ENCODE peak calls at places on chromosomes 6 and 20, in nine cellular contexts. X is heart left ventricle, J is stomach, T is lower leg skin, E is ovary, K is testis, D is sigmoid colon, W is upper lobe of left lung, O is transverse colon. I is an unnamed sample.
A peak's percentile ranks its signal among the peaks of the same experiment; 100 is the strongest.

GRCh38 chr6:106894978-106895702 is 79.4 kb downstream of the CD24 start:
- DNase-seq in X (no peak), J (peak; percentile 31), T (no peak), E (no peak), K (no peak), D (no peak), W (no peak), O (no peak), I (no peak)

GRCh38 chr6:42200035-42200434 is 5.3 kb upstream of the GUCA1B start:
- DNase-seq in X (no peak), J (no peak), T (no peak), E (no peak), K (no peak), D (no peak), W (no peak), O (no peak), I (no peak)

GRCh38 chr20:43949741-43950618 is 35.3 kb downstream of the TOX2 start:
- DNase-seq in X (peak; percentile 56), J (peak; percentile 52), T (peak; percentile 37), E (no peak), K (no peak), D (no peak), W (peak; percentile 41), O (peak; percentile 59), I (peak; percentile 20)

GRCh38 chr20:44650777-44651493 is 564 bp downstream of the ADA start:
- DNase-seq in X (peak; percentile 59), J (no peak), T (no peak), E (peak; percentile 46), K (no peak), D (no peak), W (no peak), O (no peak), I (no peak)

GRCh38 chr6:115582386-115582785 is 478.3 kb downstream of the FRK start:
- DNase-seq in X (no peak), J (no peak), T (no peak), E (no peak), K (no peak), D (no peak), W (no peak), O (no peak), I (no peak)

GRCh38 chr6:28884423-28885148 is 39.2 kb downstream of the TRIM27 start:
- DNase-seq in X (no peak), J (no peak), T (no peak), E (no peak), K (peak; percentile 68), D (no peak), W (no peak), O (no peak), I (no peak)

GRCh38 chr20:57080796-57081195 is 185.6 kb downstream of the BMP7 start:
- DNase-seq in X (no peak), J (no peak), T (no peak), E (no peak), K (peak; percentile 26), D (no peak), W (no peak), O (no peak), I (no peak)

GRCh38 chr6:108673602-108674001 is 112.9 kb downstream of the FOXO3 start:
- DNase-seq in X (no peak), J (peak; percentile 50), T (no peak), E (no peak), K (no peak), D (no peak), W (no peak), O (peak; percentile 73), I (no peak)

GRCh38 chr6:6243846-6244245 is 76.6 kb downstream of the F13A1 start:
- DNase-seq in X (no peak), J (no peak), T (no peak), E (no peak), K (no peak), D (no peak), W (no peak), O (peak; percentile 60), I (no peak)

GRCh38 chr6:95866732-95867131 is 149.0 kb upstream of the FUT9 start:
- DNase-seq in X (no peak), J (peak; percentile 41), T (no peak), E (no peak), K (peak; percentile 64), D (no peak), W (no peak), O (peak; percentile 7), I (no peak)

GRCh38 chr20:15642676-15643075 is 930.6 kb downstream of the KIF16B start:
- DNase-seq in X (no peak), J (no peak), T (no peak), E (no peak), K (no peak), D (no peak), W (no peak), O (no peak), I (no peak)

GRCh38 chr6:90393232-90393884 is 96.7 kb upstream of the BACH2 start:
- DNase-seq in X (no peak), J (peak; percentile 53), T (peak; percentile 53), E (peak; percentile 62), K (peak; percentile 74), D (peak; percentile 71), W (no peak), O (peak; percentile 57), I (no peak)

GRCh38 chr6:165552248-165552736 is 110.7 kb downstream of the PDE10A start:
- DNase-seq in X (no peak), J (peak; percentile 43), T (no peak), E (no peak), K (no peak), D (no peak), W (no peak), O (no peak), I (no peak)

GRCh38 chr6:137755284-137755683 is 111.8 kb upstream of the TNFAIP3 start:
- DNase-seq in X (no peak), J (no peak), T (no peak), E (no peak), K (no peak), D (no peak), W (no peak), O (no peak), I (no peak)

GRCh38 chr20:49668181-49668877 is 45.3 kb downstream of the B4GALT5 start:
- DNase-seq in X (peak; percentile 39), J (peak; percentile 61), T (no peak), E (no peak), K (peak; percentile 91), D (no peak), W (no peak), O (peak; percentile 73), I (no peak)

GRCh38 chr6:111722220-111722731 is 116.6 kb upstream of the TRAF3IP2 start:
- DNase-seq in X (no peak), J (no peak), T (no peak), E (no peak), K (no peak), D (no peak), W (no peak), O (no peak), I (no peak)

GRCh38 chr6:148509789-148510581 is 167.3 kb downstream of the SASH1 start:
- DNase-seq in X (peak; percentile 74), J (no peak), T (peak; percentile 85), E (no peak), K (peak; percentile 55), D (peak; percentile 92), W (no peak), O (peak; percentile 59), I (no peak)

GRCh38 chr6:44232676-44233559 is 9.5 kb downstream of the SLC29A1 start:
- DNase-seq in X (peak; percentile 39), J (no peak), T (no peak), E (peak; percentile 11), K (no peak), D (no peak), W (peak; percentile 66), O (no peak), I (no peak)

GRCh38 chr20:1848378-1848777 is 46.8 kb upstream of the SIRPA start:
- DNase-seq in X (no peak), J (no peak), T (no peak), E (no peak), K (no peak), D (no peak), W (no peak), O (peak; percentile 20), I (no peak)

GRCh38 chr6:16653226-16653625 is 108.0 kb downstream of the ATXN1 start:
- DNase-seq in X (no peak), J (no peak), T (no peak), E (no peak), K (no peak), D (no peak), W (no peak), O (no peak), I (no peak)
- TF ChIP-seq POLR2A in X (no peak), J (no peak), T (no peak), E (no peak), K (no peak), D (no peak), W (no peak), O (no peak), I (no peak)

DNA sequence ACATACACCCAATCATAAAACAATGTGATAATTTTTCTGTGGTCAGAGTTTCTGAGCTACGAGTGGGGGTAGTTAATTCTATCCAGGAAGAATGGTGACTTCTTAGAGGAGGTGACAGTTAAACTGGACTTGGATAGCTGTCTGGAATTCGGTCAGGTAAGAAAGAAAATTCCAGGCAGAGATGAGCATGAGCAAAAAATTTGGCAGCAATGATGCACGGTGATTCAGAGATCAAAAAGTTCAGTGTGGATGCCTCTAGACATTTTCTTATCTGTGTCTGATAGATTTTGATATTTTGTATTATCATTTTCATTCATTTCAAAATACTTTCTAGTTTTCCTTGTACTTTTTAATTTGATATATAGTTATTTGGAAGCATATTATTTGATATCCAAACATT is 12.0 kb downstream of the RAET1E start:
- DNase-seq in X (no peak), J (no peak), T (no peak), E (no peak), K (no peak), D (no peak), W (no peak), O (no peak), I (no peak)
- TF ChIP-seq POLR2A in X (no peak), J (no peak), T (no peak), E (no peak), K (no peak), D (no peak), W (no peak), O (no peak), I (no peak)

GRCh38 chr6:16322666-16323312 is 84.4 kb downstream of the GMPR start:
- DNase-seq in X (peak; percentile 80), J (peak; percentile 49), T (peak; percentile 64), E (no peak), K (peak; percentile 79), D (peak; percentile 81), W (peak; percentile 64), O (peak; percentile 63), I (no peak)
- TF ChIP-seq POLR2A in X (peak; percentile 28), J (no peak), T (no peak), E (no peak), K (no peak), D (no peak), W (no peak), O (peak; percentile 24), I (no peak)

DNA sequence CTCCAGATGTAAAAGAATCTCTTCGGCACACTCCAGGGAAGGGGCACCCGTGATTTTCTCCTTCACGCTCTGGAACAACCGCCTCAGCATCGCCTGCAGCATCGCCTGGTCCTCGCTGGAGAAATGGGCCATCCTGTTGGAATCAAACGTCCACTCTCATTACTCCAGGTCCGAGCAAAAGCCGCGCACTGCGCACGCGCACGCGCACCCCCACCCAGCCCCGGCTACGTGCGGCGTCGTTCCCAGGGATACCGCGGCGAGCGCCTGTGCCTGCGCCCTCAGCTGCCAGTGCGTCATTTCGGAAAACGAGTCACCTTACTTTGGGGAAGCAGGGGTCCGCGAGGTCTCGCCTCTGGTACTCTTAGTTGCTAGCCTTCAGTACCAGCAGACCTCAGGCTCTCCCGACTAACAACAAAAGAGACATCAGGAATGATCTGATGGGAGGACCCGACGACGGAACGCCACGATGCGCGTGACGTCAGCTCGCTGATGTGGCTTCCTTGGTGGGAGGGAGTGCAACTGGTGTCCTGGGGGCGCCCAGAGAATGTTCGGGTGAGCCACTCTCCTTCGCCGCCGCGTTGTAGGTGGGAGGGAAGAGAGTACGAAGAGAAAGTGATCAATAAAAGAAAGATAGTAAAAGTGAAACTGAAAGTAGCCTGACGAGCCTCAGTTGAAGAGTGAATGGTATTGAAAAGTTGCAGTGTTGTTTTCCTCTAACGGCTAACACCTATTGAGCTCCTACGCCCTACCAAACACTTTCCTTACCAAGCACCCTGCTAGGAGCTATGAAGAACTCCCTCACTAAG is at the start of gene TBC1D32:
- DNase-seq in X (peak; percentile 94), J (peak; percentile 92), T (peak; percentile 86), E (peak; percentile 96), K (peak; percentile 95), D (peak; percentile 95), W (peak; percentile 99), O (peak; percentile 93), I (peak; percentile 41)
- TF ChIP-seq POLR2A in X (peak; percentile 52), J (no peak), T (no peak), E (peak; percentile 64), K (no peak), D (no peak), W (peak; percentile 56), O (peak; percentile 57), I (peak; percentile 28)